ENCODE peak calls at places on chromosomes 5 and 9, in six cellular contexts. One of them, this sample, is unnamed.

GRCh38 chr5:1429066-1429465 is 16.2 kb downstream of the SLC6A3 start:
- DNase-seq in MM.1S: no peak
- DNase-seq in hepatocyte: no peak
- DNase-seq in neural progenitor cell: no peak
- DNase-seq in OCI-LY7: no peak
- DNase-seq in PC-3: no peak
- DNase-seq in this sample: no peak

GRCh38 chr9:5562806-5563416 is 52.6 kb downstream of the PDCD1LG2 start:
- DNase-seq in MM.1S: no peak
- DNase-seq in hepatocyte: no peak
- DNase-seq in neural progenitor cell: no peak
- DNase-seq in OCI-LY7: no peak
- DNase-seq in PC-3: no peak
- DNase-seq in this sample: no peak

GRCh38 chr9:120306561-120306960 is 273.4 kb downstream of the CDK5RAP2 start:
- DNase-seq in MM.1S: no peak
- DNase-seq in hepatocyte: no peak
- DNase-seq in neural progenitor cell: no peak
- DNase-seq in OCI-LY7: no peak
- DNase-seq in PC-3: no peak
- DNase-seq in this sample: no peak

GRCh38 chr5:14428302-14429081 is 153.1 kb upstream of the OTULINL start:
- DNase-seq in MM.1S: no peak
- DNase-seq in hepatocyte: no peak
- DNase-seq in neural progenitor cell: no peak
- DNase-seq in OCI-LY7: no peak
- DNase-seq in PC-3: peak
- DNase-seq in this sample: no peak

GRCh38 chr9:87167616-87168015 is 220.3 kb upstream of the GAS1 start:
- DNase-seq in MM.1S: no peak
- DNase-seq in hepatocyte: no peak
- DNase-seq in neural progenitor cell: no peak
- DNase-seq in OCI-LY7: no peak
- DNase-seq in PC-3: no peak
- DNase-seq in this sample: no peak

GRCh38 chr5:6837519-6838110 is 124.4 kb downstream of the TENT4A start:
- DNase-seq in MM.1S: no peak
- DNase-seq in hepatocyte: no peak
- DNase-seq in neural progenitor cell: no peak
- DNase-seq in OCI-LY7: peak
- DNase-seq in PC-3: peak
- DNase-seq in this sample: peak

GRCh38 chr9:116058421-116058820 is 95.2 kb upstream of the PAPPA start:
- DNase-seq in MM.1S: no peak
- DNase-seq in hepatocyte: no peak
- DNase-seq in neural progenitor cell: no peak
- DNase-seq in OCI-LY7: no peak
- DNase-seq in PC-3: peak
- DNase-seq in this sample: no peak

GRCh38 chr9:7782390-7783120 is 17.0 kb downstream of the DMAC1 start:
- DNase-seq in MM.1S: no peak
- DNase-seq in hepatocyte: no peak
- DNase-seq in neural progenitor cell: no peak
- DNase-seq in OCI-LY7: no peak
- DNase-seq in PC-3: no peak
- DNase-seq in this sample: no peak

GRCh38 chr5:105865834-105866233 is 1804.9 kb downstream of the EFNA5 start:
- DNase-seq in MM.1S: no peak
- DNase-seq in hepatocyte: no peak
- DNase-seq in neural progenitor cell: no peak
- DNase-seq in OCI-LY7: no peak
- DNase-seq in PC-3: no peak
- DNase-seq in this sample: no peak

GRCh38 chr5:17365326-17365725 is 132.7 kb upstream of the TAF11L2 start:
- DNase-seq in MM.1S: no peak
- DNase-seq in hepatocyte: no peak
- DNase-seq in neural progenitor cell: peak
- DNase-seq in OCI-LY7: no peak
- DNase-seq in PC-3: no peak
- DNase-seq in this sample: no peak

GRCh38 chr5:181133610-181134231 is 2.8 kb upstream of the OR2V1 start:
- DNase-seq in MM.1S: no peak
- DNase-seq in hepatocyte: peak
- DNase-seq in neural progenitor cell: no peak
- DNase-seq in OCI-LY7: no peak
- DNase-seq in PC-3: peak
- DNase-seq in this sample: no peak

GRCh38 chr5:106241409-106241808 is 1429.3 kb downstream of the EFNA5 start:
- DNase-seq in MM.1S: no peak
- DNase-seq in hepatocyte: peak
- DNase-seq in neural progenitor cell: no peak
- DNase-seq in OCI-LY7: no peak
- DNase-seq in PC-3: peak
- DNase-seq in this sample: no peak

GRCh38 chr5:128376577-128376976 is 161.5 kb downstream of the FBN2 start:
- DNase-seq in MM.1S: no peak
- DNase-seq in hepatocyte: no peak
- DNase-seq in neural progenitor cell: no peak
- DNase-seq in OCI-LY7: no peak
- DNase-seq in PC-3: no peak
- DNase-seq in this sample: no peak

GRCh38 chr9:93304574-93305496 is 120.9 kb downstream of the WNK2 start:
- DNase-seq in MM.1S: no peak
- DNase-seq in hepatocyte: peak
- DNase-seq in neural progenitor cell: peak
- DNase-seq in OCI-LY7: peak
- DNase-seq in PC-3: peak
- DNase-seq in this sample: peak

GRCh38 chr5:146690880-146691355 is 174.9 kb upstream of the GPR151 start:
- DNase-seq in MM.1S: no peak
- DNase-seq in hepatocyte: no peak
- DNase-seq in neural progenitor cell: no peak
- DNase-seq in OCI-LY7: no peak
- DNase-seq in PC-3: no peak
- DNase-seq in this sample: no peak

GRCh38 chr9:6822696-6823095 is 64.9 kb downstream of the KDM4C start:
- DNase-seq in MM.1S: peak
- DNase-seq in hepatocyte: no peak
- DNase-seq in neural progenitor cell: no peak
- DNase-seq in OCI-LY7: no peak
- DNase-seq in PC-3: no peak
- DNase-seq in this sample: no peak

GRCh38 chr5:140216468-140217074 is 41.6 kb downstream of the CYSTM1 start:
- DNase-seq in MM.1S: no peak
- DNase-seq in hepatocyte: no peak
- DNase-seq in neural progenitor cell: no peak
- DNase-seq in OCI-LY7: no peak
- DNase-seq in PC-3: no peak
- DNase-seq in this sample: no peak

GRCh38 chr9:4857163-4857562 is 64.4 kb downstream of the RCL1 start:
- DNase-seq in MM.1S: no peak
- DNase-seq in hepatocyte: no peak
- DNase-seq in neural progenitor cell: no peak
- DNase-seq in OCI-LY7: no peak
- DNase-seq in PC-3: no peak
- DNase-seq in this sample: no peak

GRCh38 chr9:115117999-115118470 is at the start of gene TNC:
- DNase-seq in MM.1S: no peak
- DNase-seq in hepatocyte: peak
- DNase-seq in neural progenitor cell: peak
- DNase-seq in OCI-LY7: no peak
- DNase-seq in PC-3: peak
- DNase-seq in this sample: peak

GRCh38 chr9:133708770-133709611 is 29.2 kb downstream of the SARDH start:
- DNase-seq in MM.1S: no peak
- DNase-seq in hepatocyte: no peak
- DNase-seq in neural progenitor cell: peak
- DNase-seq in OCI-LY7: peak
- DNase-seq in PC-3: no peak
- DNase-seq in this sample: no peak

GRCh38 chr9:3865373-3865772 is 339.6 kb upstream of the RFX3 start:
- DNase-seq in MM.1S: no peak
- DNase-seq in hepatocyte: no peak
- DNase-seq in neural progenitor cell: no peak
- DNase-seq in OCI-LY7: no peak
- DNase-seq in PC-3: peak
- DNase-seq in this sample: no peak

GRCh38 chr9:33202552-33203300 is 35.6 kb upstream of the B4GALT1 start:
- DNase-seq in MM.1S: peak
- DNase-seq in hepatocyte: no peak
- DNase-seq in neural progenitor cell: no peak
- DNase-seq in OCI-LY7: peak
- DNase-seq in PC-3: no peak
- DNase-seq in this sample: peak

GRCh38 chr9:87195306-87195705 is 248.0 kb upstream of the GAS1 start:
- DNase-seq in MM.1S: no peak
- DNase-seq in hepatocyte: no peak
- DNase-seq in neural progenitor cell: no peak
- DNase-seq in OCI-LY7: no peak
- DNase-seq in PC-3: no peak
- DNase-seq in this sample: no peak

DNA sequence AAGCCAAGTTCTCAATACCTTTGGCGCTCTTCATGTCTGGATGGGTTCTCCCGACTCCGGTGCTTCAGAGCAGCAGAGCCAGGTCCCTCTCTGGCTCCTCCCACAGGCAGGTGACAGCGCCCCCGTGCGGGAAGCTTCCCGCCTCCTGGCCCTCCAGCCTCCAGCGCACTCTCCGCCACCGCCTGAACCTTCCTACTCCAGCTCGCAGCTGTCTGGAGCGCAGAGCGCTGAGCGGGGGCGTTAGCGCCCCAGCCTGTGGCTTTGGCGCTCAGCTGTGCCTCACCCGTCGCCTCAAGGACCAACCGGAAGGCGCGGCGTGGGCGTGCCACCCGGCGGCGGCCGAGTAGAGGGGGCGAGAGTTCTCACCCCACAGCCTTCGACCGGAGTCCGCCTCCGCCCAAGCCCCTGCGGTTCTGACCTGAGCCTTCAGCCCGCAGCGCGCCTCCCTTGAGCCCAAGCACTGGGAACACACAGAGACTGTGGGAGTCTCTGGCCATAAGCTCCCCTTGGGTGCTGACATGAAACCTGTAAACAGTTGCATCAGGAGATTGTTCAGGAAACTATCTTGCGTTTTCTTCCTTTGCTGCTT is at the start of gene SLCO4C1:
- DNase-seq in MM.1S: peak
- DNase-seq in hepatocyte: peak
- DNase-seq in neural progenitor cell: peak
- DNase-seq in OCI-LY7: no peak
- DNase-seq in PC-3: no peak
- DNase-seq in this sample: peak
- TF ChIP-seq EZH2phosphoT487 in MM.1S: no peak
- TF ChIP-seq EZH2phosphoT487 in hepatocyte: no peak
- TF ChIP-seq EZH2phosphoT487 in neural progenitor cell: no peak
- TF ChIP-seq EZH2phosphoT487 in OCI-LY7: no peak
- TF ChIP-seq EZH2phosphoT487 in PC-3: no peak
- TF ChIP-seq EZH2phosphoT487 in this sample: no peak

GRCh38 chr9:127905788-127906191 is 6.4 kb upstream of the ST6GALNAC6 start:
- DNase-seq in MM.1S: no peak
- DNase-seq in hepatocyte: no peak
- DNase-seq in neural progenitor cell: no peak
- DNase-seq in OCI-LY7: peak
- DNase-seq in PC-3: no peak
- DNase-seq in this sample: no peak
- TF ChIP-seq EZH2phosphoT487 in MM.1S: no peak
- TF ChIP-seq EZH2phosphoT487 in hepatocyte: no peak
- TF ChIP-seq EZH2phosphoT487 in neural progenitor cell: no peak
- TF ChIP-seq EZH2phosphoT487 in OCI-LY7: no peak
- TF ChIP-seq EZH2phosphoT487 in PC-3: no peak
- TF ChIP-seq EZH2phosphoT487 in this sample: no peak

GRCh38 chr5:77637170-77638074 is 1.1 kb downstream of the OTP start:
- DNase-seq in MM.1S: no peak
- DNase-seq in hepatocyte: no peak
- DNase-seq in neural progenitor cell: peak
- DNase-seq in OCI-LY7: no peak
- DNase-seq in PC-3: no peak
- DNase-seq in this sample: peak
- TF ChIP-seq EZH2phosphoT487 in MM.1S: no peak
- TF ChIP-seq EZH2phosphoT487 in hepatocyte: peak
- TF ChIP-seq EZH2phosphoT487 in neural progenitor cell: peak
- TF ChIP-seq EZH2phosphoT487 in OCI-LY7: no peak
- TF ChIP-seq EZH2phosphoT487 in PC-3: no peak
- TF ChIP-seq EZH2phosphoT487 in this sample: peak

GRCh38 chr9:124259273-124260078 is 1.7 kb downstream of the NEK6 start:
- DNase-seq in MM.1S: no peak
- DNase-seq in hepatocyte: peak
- DNase-seq in neural progenitor cell: peak
- DNase-seq in OCI-LY7: peak
- DNase-seq in PC-3: peak
- DNase-seq in this sample: no peak

GRCh38 chr9:124257070-124257864 is 482 bp upstream of the NEK6 start:
- DNase-seq in MM.1S: no peak
- DNase-seq in hepatocyte: no peak
- DNase-seq in neural progenitor cell: peak
- DNase-seq in OCI-LY7: peak
- DNase-seq in PC-3: peak
- DNase-seq in this sample: peak

GRCh38 chr9:124258765-124259272 is 1.1 kb downstream of the NEK6 start:
- DNase-seq in MM.1S: no peak
- DNase-seq in hepatocyte: no peak
- DNase-seq in neural progenitor cell: peak
- DNase-seq in OCI-LY7: no peak
- DNase-seq in PC-3: peak
- DNase-seq in this sample: peak

GRCh38 chr9:124256517-124257069 is 1.2 kb upstream of the NEK6 start:
- DNase-seq in MM.1S: no peak
- DNase-seq in hepatocyte: peak
- DNase-seq in neural progenitor cell: peak
- DNase-seq in OCI-LY7: peak
- DNase-seq in PC-3: peak
- DNase-seq in this sample: no peak

DNA sequence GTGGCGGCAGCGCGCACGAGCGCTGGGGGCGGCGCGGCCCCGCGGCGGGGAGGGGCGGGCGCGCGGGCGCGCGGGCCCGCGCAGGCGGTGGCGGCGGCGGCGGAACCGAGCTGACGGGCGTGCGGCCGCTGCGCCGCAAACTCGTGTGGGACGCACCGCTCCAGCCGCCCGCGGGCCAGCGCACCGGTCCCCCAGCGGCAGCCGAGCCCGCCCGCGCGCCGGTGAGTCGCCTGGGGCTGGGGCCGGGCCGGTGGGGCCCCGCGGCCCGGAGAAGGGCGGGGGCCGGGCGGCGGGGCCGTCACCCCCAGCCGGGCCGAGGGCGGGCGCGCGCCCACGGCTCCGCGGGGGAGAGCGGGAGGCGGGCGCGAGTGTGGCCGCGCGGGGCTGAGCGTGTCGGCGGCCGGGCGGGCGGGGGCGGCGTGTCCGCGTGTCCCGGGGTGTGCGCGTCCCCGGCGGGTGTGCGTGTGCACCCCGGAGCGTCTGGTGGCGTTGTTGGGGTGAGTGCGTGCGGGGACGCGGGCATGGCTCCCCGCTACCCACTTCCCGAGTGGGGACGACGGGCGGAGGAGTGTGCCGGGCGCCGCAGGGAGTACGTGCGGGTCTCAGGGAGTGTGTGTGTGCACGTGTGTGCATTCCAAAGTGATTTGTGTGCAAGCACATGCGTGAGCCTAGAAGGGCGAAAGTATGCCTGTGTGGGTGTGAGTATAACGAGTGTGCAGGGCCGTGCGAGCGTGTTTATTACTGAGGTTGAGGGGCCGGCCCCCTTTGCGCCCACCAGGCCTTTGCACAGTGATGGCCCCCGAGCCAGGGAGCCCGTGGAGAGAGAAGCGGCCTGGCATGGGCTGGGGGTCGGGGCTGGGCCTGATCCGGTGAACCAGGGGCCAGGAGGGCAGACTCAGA is at the start of gene NEK6:
- DNase-seq in MM.1S: peak
- DNase-seq in hepatocyte: peak
- DNase-seq in neural progenitor cell: peak
- DNase-seq in OCI-LY7: peak
- DNase-seq in PC-3: peak
- DNase-seq in this sample: no peak
- TF ChIP-seq EZH2phosphoT487 in MM.1S: no peak
- TF ChIP-seq EZH2phosphoT487 in hepatocyte: no peak
- TF ChIP-seq EZH2phosphoT487 in neural progenitor cell: no peak
- TF ChIP-seq EZH2phosphoT487 in OCI-LY7: no peak
- TF ChIP-seq EZH2phosphoT487 in PC-3: peak
- TF ChIP-seq EZH2phosphoT487 in this sample: no peak

This sample was measured in GM23338.